ENCODE peak calls at places on chromosomes 16 and 17, in seven cellular contexts. L is mucosa of descending colon; I is thyroid gland; S is naive thymus-derived CD4-positive, alpha-beta T cell; R is lung; V is heart left ventricle; C is AG04450. B is an unnamed sample.

GRCh38 chr16:49651226-49651625 is 204.7 kb downstream of the ZNF423 start:
- DNase-seq in I (no peak), S (no peak), R (no peak), V (no peak), L (peak; percentile 16), C (no peak), B (no peak)

GRCh38 chr17:75684924-75685323 is 17.8 kb downstream of the SAP30BP start:
- DNase-seq in S (no peak), I (no peak), L (no peak), R (no peak), C (no peak), V (no peak), B (no peak)

GRCh38 chr17:73308017-73308823 is 3.6 kb downstream of the CDC42EP4 start:
- DNase-seq in V (peak; percentile 89), S (no peak), I (peak; percentile 98), C (no peak), L (peak; percentile 94), R (peak; percentile 95), B (no peak)

GRCh38 chr16:51757124-51757470 is 606.0 kb upstream of the SALL1 start:
- DNase-seq in L (no peak), I (peak; percentile 74), V (no peak), C (no peak), S (no peak), R (no peak), B (no peak)

GRCh38 chr16:67430504-67431076 is 331 bp upstream of the HSD11B2 start:
- DNase-seq in V (no peak), I (peak; percentile 76), C (no peak), S (peak; percentile 31), R (no peak), L (peak; percentile 86), B (no peak)

GRCh38 chr17:59435238-59435637 is 103.8 kb downstream of the YPEL2 start:
- DNase-seq in C (no peak), R (no peak), L (no peak), S (no peak), V (no peak), I (no peak), B (no peak)

GRCh38 chr17:72725432-72726068 is 366.9 kb downstream of the SLC39A11 start:
- DNase-seq in R (peak; percentile 40), I (peak; percentile 61), C (no peak), S (peak; percentile 41), V (peak; percentile 39), L (peak; percentile 61), B (peak; percentile 40)

GRCh38 chr16:28845173-28846079 is 722 bp downstream of the TUFM start:
- DNase-seq in V (no peak), I (no peak), C (no peak), L (no peak), R (no peak), S (no peak), B (peak; percentile 88)

GRCh38 chr17:83064021-83064731 is 15.2 kb upstream of the METRNL start:
- DNase-seq in S (no peak), R (no peak), I (peak; percentile 64), V (no peak), C (no peak), L (peak; percentile 34), B (no peak)

GRCh38 chr17:28643979-28644781 is 778 bp downstream of the BLTP2 start:
- DNase-seq in L (peak; percentile 63), I (peak; percentile 50), S (peak; percentile 11), C (no peak), V (peak; percentile 39), R (peak; percentile 64), B (peak; percentile 42)

GRCh38 chr17:19977360-19978205 is at the start of gene AKAP10:
- DNase-seq in S (peak; percentile 90), C (peak; percentile 30), V (peak; percentile 95), L (peak; percentile 97), I (peak; percentile 95), R (peak; percentile 95), B (peak; percentile 81)

GRCh38 chr16:14302399-14303181 is 231.5 kb downstream of the MRTFB start:
- DNase-seq in R (no peak), I (no peak), S (peak; percentile 39), C (no peak), L (no peak), V (peak; percentile 29), B (no peak)

GRCh38 chr17:80957461-80957941 is 34.1 kb upstream of the CHMP6 start:
- DNase-seq in L (peak; percentile 41), R (no peak), S (no peak), I (no peak), V (no peak), C (no peak), B (no peak)

GRCh38 chr17:18925187-18925586 is 26.8 kb upstream of the SLC5A10 start:
- DNase-seq in L (no peak), S (peak; percentile 33), C (no peak), I (no peak), R (no peak), V (no peak), B (peak; percentile 17)

GRCh38 chr17:20995164-20995872 is 47.5 kb downstream of the USP22 start:
- DNase-seq in L (no peak), C (no peak), I (no peak), S (no peak), R (no peak), V (no peak), B (no peak)

GRCh38 chr17:76088041-76088867 is 9.3 kb downstream of the ZACN start:
- DNase-seq in I (no peak), V (no peak), R (no peak), L (peak; percentile 25), C (no peak), S (no peak), B (no peak)

GRCh38 chr16:53518550-53519416 is 15.8 kb upstream of the AKTIP start:
- DNase-seq in S (peak; percentile 83), C (no peak), R (peak; percentile 58), V (peak; percentile 74), L (no peak), I (peak; percentile 21), B (peak; percentile 96)

GRCh38 chr17:41429667-41430066 is 5.3 kb upstream of the KRT37 start:
- DNase-seq in R (no peak), V (no peak), I (no peak), C (no peak), S (no peak), L (no peak), B (no peak)

GRCh38 chr16:3013998-3014690 is 1.4 kb downstream of the CLDN9 start:
- DNase-seq in R (no peak), C (no peak), S (no peak), I (no peak), L (no peak), V (no peak), B (no peak)

GRCh38 chr16:3012828-3013420 is at the start of gene CLDN9:
- DNase-seq in R (peak; percentile 65), L (peak; percentile 73), S (no peak), I (peak; percentile 85), V (no peak), C (no peak), B (no peak)

GRCh38 chr16:3010510-3010909 is 2.2 kb upstream of the CLDN9 start:
- DNase-seq in L (no peak), C (no peak), I (no peak), R (no peak), V (no peak), S (no peak), B (no peak)

GRCh38 chr16:3013491-3013951 is 798 bp downstream of the CLDN9 start:
- DNase-seq in L (no peak), R (no peak), V (no peak), I (no peak), C (no peak), S (no peak), B (no peak)

DNA sequence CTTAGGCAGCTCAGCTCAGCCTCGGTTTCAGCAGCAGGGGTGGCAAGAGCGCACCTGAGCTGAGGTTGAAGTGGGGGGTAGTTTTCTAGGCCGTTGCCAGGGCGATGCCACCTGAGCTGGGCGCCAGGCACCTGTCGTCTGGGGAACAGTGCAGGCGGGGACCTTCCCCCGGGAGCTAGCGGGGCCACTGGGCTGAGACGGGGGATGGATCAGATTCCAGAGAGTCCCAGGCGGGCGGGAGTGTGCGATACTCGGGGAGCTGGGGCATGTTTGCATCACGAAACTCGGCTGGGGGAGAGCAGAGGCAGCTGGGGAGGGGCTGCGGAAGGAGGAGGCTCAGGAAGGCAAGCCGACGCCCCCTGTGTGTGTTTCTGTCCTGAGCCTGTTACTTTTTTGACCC is 477 bp upstream of the CLDN9 start:
- DNase-seq in V (no peak), L (no peak), C (no peak), S (no peak), I (peak; percentile 44), R (no peak), B (no peak)
- H3K4me3 ChIP-seq in V (no peak overlapping the region), L (no peak overlapping the region), C (no peak overlapping the region), S (no peak overlapping the region), I (no peak overlapping the region), R (no peak overlapping the region), B (no peak overlapping the region)

DNA sequence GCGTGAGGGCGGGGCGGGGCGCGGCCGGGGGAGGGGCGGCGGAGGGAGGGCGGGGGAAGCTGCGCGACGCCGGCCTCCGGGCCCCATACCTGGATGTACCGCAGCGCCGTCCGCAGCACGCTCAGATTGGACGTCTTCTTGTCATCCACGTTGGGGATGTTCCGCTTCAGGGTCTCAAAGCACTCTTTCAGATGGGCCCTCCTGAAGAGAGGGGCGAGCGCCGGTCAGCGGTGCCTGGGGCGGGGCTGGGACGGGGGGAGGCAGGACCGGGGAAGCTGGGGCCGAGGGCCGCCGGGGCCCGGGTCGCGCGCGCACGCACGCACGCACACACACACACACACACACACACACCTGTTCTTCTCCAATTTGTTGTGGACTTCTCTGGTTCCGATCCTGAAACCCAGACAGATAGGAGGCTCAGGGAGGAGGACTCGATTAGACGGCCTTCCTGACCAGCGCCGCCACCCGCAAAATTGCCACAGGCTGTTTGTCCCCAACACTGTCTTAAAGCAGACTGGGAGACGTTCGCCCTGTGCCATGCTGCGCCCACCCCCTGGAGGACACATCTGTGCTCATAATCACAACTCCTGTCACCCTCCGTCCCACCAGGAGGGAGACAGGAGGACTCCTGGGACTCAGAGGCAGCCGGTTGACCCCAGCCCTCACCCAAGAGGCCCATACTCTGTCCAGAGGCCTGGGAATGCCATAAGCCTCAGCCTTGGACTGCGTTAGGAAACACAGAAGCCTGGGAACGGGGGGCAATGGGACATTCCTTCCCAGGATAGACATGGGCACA is 6.7 kb downstream of the MNT start:
- DNase-seq in L (peak; percentile 77), S (no peak), R (no peak), I (no peak), V (no peak), C (no peak), B (no peak)
- H3K4me3 ChIP-seq in L (no peak overlapping the region), S (peak overlapping the region; percentile 17), R (no peak overlapping the region), I (no peak overlapping the region), V (peak overlapping the region; percentile 77), C (peak overlapping the region; percentile 42), B (peak overlapping the region; percentile 48)

GRCh38 chr17:15384142-15384803 is 42.9 kb upstream of the TEKT3 start:
- DNase-seq in V (peak; percentile 44), R (peak; percentile 44), C (no peak), I (no peak), L (peak; percentile 48), S (no peak), B (no peak)
- H3K4me3 ChIP-seq in V (peak overlapping the region; percentile 40), R (no peak overlapping the region), C (peak overlapping the region; percentile 41), I (no peak overlapping the region), L (no peak overlapping the region), S (no peak overlapping the region), B (no peak overlapping the region)

DNA sequence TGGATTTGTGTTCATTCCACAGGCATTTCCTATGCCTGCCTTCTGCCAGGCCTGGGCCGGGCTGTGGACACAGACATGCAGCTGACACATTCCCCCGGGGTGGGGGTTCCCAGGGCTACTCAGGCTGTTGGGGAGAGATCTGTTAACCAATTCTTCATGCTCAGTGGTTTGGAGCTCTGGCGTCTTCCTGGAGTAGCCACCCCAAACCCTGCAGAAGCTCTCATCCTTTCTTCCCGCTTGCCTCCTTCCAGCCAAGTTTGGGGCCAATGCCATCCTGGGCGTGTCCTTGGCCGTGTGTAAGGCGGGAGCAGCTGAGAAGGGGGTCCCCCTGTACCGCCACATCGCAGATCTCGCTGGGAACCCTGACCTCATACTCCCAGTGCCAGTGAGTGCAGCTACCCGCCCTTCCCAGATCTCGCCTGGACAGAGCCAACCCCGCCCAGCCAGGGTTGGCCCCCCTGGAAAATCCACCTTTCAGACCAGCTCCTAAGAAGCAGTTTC is 2.6 kb downstream of the ENO3 start:
- DNase-seq in I (peak; percentile 75), L (no peak), R (no peak), C (no peak), V (no peak), S (no peak), B (no peak)
- H3K4me3 ChIP-seq in I (no peak overlapping the region), L (no peak overlapping the region), R (no peak overlapping the region), C (no peak overlapping the region), V (no peak overlapping the region), S (no peak overlapping the region), B (no peak overlapping the region)

B was measured in Jurkat, Clone E6-1.